ENCODE peak calls at places on chromosomes 5 and 9, in five cellular contexts. O is HL-60, S is BJ, Y is HepG2, Q is heart right ventricle. D is an unnamed sample.

GRCh38 chr9:21317956-21318923 is 13.1 kb upstream of the IFNA5 start:
- DNase-seq in Q (peak; percentile 34), S (no peak), Y (peak; percentile 24), O (no peak), D (no peak)

GRCh38 chr5:107874810-107875209 is 204.1 kb upstream of the EFNA5 start:
- DNase-seq in Q (no peak), Y (no peak), O (no peak), S (no peak), D (no peak)

GRCh38 chr5:179616002-179616594 is 7.4 kb downstream of the HNRNPH1 start:
- DNase-seq in S (no peak), Q (no peak), O (peak; percentile 35), Y (no peak), D (no peak)

GRCh38 chr9:37363124-37363523 is 59.4 kb upstream of the GRHPR start:
- DNase-seq in Q (no peak), O (no peak), Y (no peak), S (no peak), D (no peak)

GRCh38 chr5:179306191-179307005 is 38.9 kb downstream of the ADAMTS2 start:
- DNase-seq in S (no peak), Y (no peak), O (no peak), Q (no peak), D (no peak)

GRCh38 chr5:28269978-28270377 is 1231.6 kb upstream of the CDH9 start:
- DNase-seq in O (no peak), S (no peak), Y (no peak), Q (no peak), D (no peak)

GRCh38 chr9:95140821-95141220 is 176.7 kb downstream of the FANCC start:
- DNase-seq in Q (no peak), S (no peak), Y (no peak), O (no peak), D (no peak)

GRCh38 chr5:14915291-14915976 is 43.9 kb upstream of the ANKH start:
- DNase-seq in Q (no peak), S (no peak), Y (peak; percentile 76), O (no peak), D (no peak)

GRCh38 chr5:42507451-42508092 is 84.3 kb downstream of the GHR start:
- DNase-seq in S (no peak), Q (no peak), O (no peak), Y (no peak), D (peak; percentile 59)

GRCh38 chr5:178201221-178201926 is 3.0 kb upstream of the HNRNPAB start:
- DNase-seq in Y (no peak), O (no peak), S (no peak), Q (no peak), D (no peak)

GRCh38 chr9:35734096-35734495 is 1.6 kb downstream of the CREB3 start:
- DNase-seq in Q (no peak), Y (no peak), O (no peak), S (no peak), D (no peak)

GRCh38 chr9:101693937-101694336 is 44.5 kb downstream of the GRIN3A start:
- DNase-seq in S (no peak), O (no peak), Q (peak; percentile 7), Y (no peak), D (no peak)

GRCh38 chr9:127450170-127450830 is 906 bp downstream of the RPL12 start:
- DNase-seq in Y (no peak), O (peak; percentile 57), Q (no peak), S (no peak), D (no peak)

GRCh38 chr9:86893811-86894490 is 53.4 kb downstream of the GAS1 start:
- DNase-seq in Y (no peak), S (no peak), O (no peak), Q (no peak), D (peak; percentile 36)

GRCh38 chr5:140372971-140373487 is 13.0 kb downstream of the SLC4A9 start:
- DNase-seq in Y (peak; percentile 65), O (peak; percentile 52), Q (peak; percentile 84), S (no peak), D (peak; percentile 85)

GRCh38 chr9:3241290-3241689 is 284.5 kb downstream of the RFX3 start:
- DNase-seq in S (no peak), O (no peak), Y (no peak), Q (no peak), D (peak; percentile 2)

GRCh38 chr9:72843525-72844439 is 109.1 kb downstream of the ALDH1A1 start:
- DNase-seq in O (no peak), Y (peak; percentile 74), Q (no peak), S (no peak), D (peak; percentile 65)

GRCh38 chr9:76191493-76191892 is 202.7 kb downstream of the RFK start:
- DNase-seq in O (no peak), Q (no peak), S (no peak), Y (no peak), D (no peak)

GRCh38 chr5:37554938-37555337 is 175.8 kb downstream of the WDR70 start:
- DNase-seq in S (no peak), Q (no peak), O (no peak), Y (peak; percentile 25), D (peak; percentile 36)

GRCh38 chr5:108101105-108101504 is 280.8 kb downstream of the FBXL17 start:
- DNase-seq in Y (no peak), O (no peak), Q (no peak), S (no peak), D (no peak)

GRCh38 chr5:56003179-56003578 is 8.4 kb upstream of the IL6ST start:
- DNase-seq in Y (peak; percentile 90), O (no peak), S (no peak), Q (no peak), D (no peak)

GRCh38 chr5:157336423-157336744 is 70.5 kb downstream of the CYFIP2 start:
- DNase-seq in O (no peak), Y (no peak), Q (no peak), S (no peak), D (no peak)

GRCh38 chr9:3906437-3907213 is 380.8 kb upstream of the RFX3 start:
- DNase-seq in O (no peak), Y (no peak), Q (no peak), S (peak; percentile 55), D (no peak)

GRCh38 chr9:137825324-137825991 is 52.1 kb upstream of the CACNA1B start:
- DNase-seq in O (no peak), S (no peak), Q (no peak), Y (no peak), D (no peak)

DNA sequence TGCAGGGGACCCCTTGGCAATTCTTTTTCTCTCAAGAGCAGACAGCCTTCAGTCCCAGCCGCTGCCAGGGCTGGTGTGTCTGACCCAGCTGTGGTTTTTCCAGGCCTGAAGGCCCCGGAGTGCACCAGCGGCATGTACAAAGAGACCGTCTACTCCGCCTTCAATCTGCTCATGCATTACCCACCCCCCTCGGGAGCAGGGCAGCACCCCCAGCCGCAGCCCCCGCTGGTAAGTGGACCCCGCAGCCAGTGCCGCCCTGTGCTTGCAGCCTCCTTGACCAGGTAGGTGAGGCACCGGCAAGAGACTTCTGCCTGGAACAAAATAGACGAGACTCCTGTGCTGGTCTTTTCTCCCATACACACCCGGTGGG is 1.3 kb downstream of the TCF7 start:
- DNase-seq in O (no peak), Y (no peak), S (no peak), Q (no peak), D (no peak)
- H3K4me3 ChIP-seq in O (no peak overlapping the region), Y (peak overlapping the region; percentile 68), S (no peak overlapping the region), Q (peak overlapping the region; percentile 56), D (peak overlapping the region; percentile 7)

GRCh38 chr5:88691945-88692868 is 190.8 kb downstream of the MEF2C start:
- DNase-seq in S (no peak), Q (no peak), Y (no peak), O (no peak), D (peak; percentile 76)

GRCh38 chr5:88688981-88689661 is 193.9 kb downstream of the MEF2C start:
- DNase-seq in S (no peak), O (no peak), Y (no peak), Q (no peak), D (peak; percentile 82)

GRCh38 chr5:88688242-88688959 is 194.6 kb downstream of the MEF2C start:
- DNase-seq in O (no peak), Y (no peak), S (no peak), Q (no peak), D (no peak)

GRCh38 chr5:88690619-88691560 is 192.1 kb downstream of the MEF2C start:
- DNase-seq in S (no peak), O (no peak), Q (peak; percentile 68), Y (peak; percentile 7), D (peak; percentile 87)

GRCh38 chr5:88689662-88690351 is 193.2 kb downstream of the MEF2C start:
- DNase-seq in Q (no peak), S (no peak), O (no peak), Y (no peak), D (peak; percentile 63)
- H3K27me3 ChIP-seq in Q (peaks cover 31% of the 10 kb centered on the region), S (peaks cover 68% of the 10 kb centered on the region), O (peaks cover 15% of the 10 kb centered on the region), Y (peaks cover 7% of the 10 kb centered on the region), D (peaks cover 100% of the 10 kb centered on the region)

GRCh38 chr5:93151896-93152295 is 429.1 kb downstream of the NR2F1-AS1 start:
- DNase-seq in Q (no peak), Y (no peak), S (no peak), O (no peak), D (no peak)
- H3K4me3 ChIP-seq in Q (no peak overlapping the region), Y (no peak overlapping the region), S (no peak overlapping the region), O (no peak overlapping the region), D (no peak overlapping the region)

GRCh38 chr5:162512935-162513575 is 445.5 kb downstream of the GABRG2 start:
- DNase-seq in O (no peak), Y (no peak), S (no peak), Q (no peak), D (no peak)
- H3K27me3 ChIP-seq in O (no peaks in the 10 kb centered on the region), Y (no peaks in the 10 kb centered on the region), S (no peaks in the 10 kb centered on the region), Q (no peaks in the 10 kb centered on the region), D (no peaks in the 10 kb centered on the region)

GRCh38 chr5:132262882-132263547 is 5.5 kb downstream of the PDLIM4 start:
- DNase-seq in O (no peak), Q (no peak), S (no peak), Y (no peak), D (no peak)
- H3K4me3 ChIP-seq in O (no peak overlapping the region), Q (no peak overlapping the region), S (no peak overlapping the region), Y (no peak overlapping the region), D (no peak overlapping the region)